ENCODE peak calls at places on chromosomes 11 and 22, in six cellular contexts. F, X, R, S, J and P are unnamed samples.

GRCh38 chr22:48605856-48606255 is 1221.8 kb downstream of the BRD1 start:
- DNase-seq in F (no peak), X (no peak), J (no peak), S (no peak), R (no peak), P (no peak)

GRCh38 chr11:673866-674265 is 21.2 kb downstream of the DEAF1 start:
- DNase-seq in R (no peak), X (no peak), F (no peak), S (no peak), J (no peak), P (no peak)

GRCh38 chr22:46320716-46321386 is 14.7 kb upstream of the TRMU start:
- DNase-seq in F (no peak), R (no peak), S (no peak), X (no peak), J (no peak), P (no peak)

GRCh38 chr11:132242662-132243061 is 872.2 kb downstream of the NTM start:
- DNase-seq in J (no peak), S (no peak), F (no peak), X (no peak), R (no peak), P (no peak)

GRCh38 chr11:43856988-43857387 is 23.6 kb upstream of the ALKBH3 start:
- DNase-seq in S (peak; percentile 19), F (no peak), J (no peak), R (no peak), X (no peak), P (no peak)

GRCh38 chr22:25100972-25101371 is 98.7 kb upstream of the CRYBB3 start:
- DNase-seq in X (no peak), F (no peak), J (no peak), S (no peak), R (no peak), P (no peak)

GRCh38 chr11:73951797-73952196 is 971 bp downstream of the DNAJB13 start:
- DNase-seq in F (no peak), X (no peak), S (no peak), R (no peak), J (peak; percentile 74), P (no peak)

GRCh38 chr22:20422271-20422958 is 15.2 kb downstream of the SCARF2 start:
- DNase-seq in J (no peak), X (peak; percentile 16), R (peak; percentile 43), S (no peak), F (no peak), P (no peak)

GRCh38 chr11:69391192-69392103 is 90.0 kb upstream of the LINC01488 start:
- DNase-seq in X (no peak), R (no peak), J (no peak), F (no peak), S (no peak), P (no peak)

GRCh38 chr11:75532200-75532972 is 6.6 kb upstream of the GDPD5 start:
- DNase-seq in J (peak; percentile 70), X (peak; percentile 69), S (peak; percentile 51), R (peak; percentile 75), F (peak; percentile 63), P (peak; percentile 76)

GRCh38 chr22:45094826-45095225 is 68.9 kb upstream of the NUP50 start:
- DNase-seq in R (no peak), J (no peak), X (no peak), S (no peak), F (no peak), P (no peak)

GRCh38 chr11:113016905-113017304 is 55.7 kb downstream of the NCAM1 start:
- DNase-seq in J (no peak), X (no peak), S (no peak), R (no peak), F (no peak), P (no peak)

GRCh38 chr22:43183496-43184263 is 3.3 kb downstream of the TTLL12 start:
- DNase-seq in S (peak; percentile 34), F (peak; percentile 47), X (no peak), J (no peak), R (no peak), P (no peak)

GRCh38 chr11:130932086-130932712 is 15.9 kb upstream of the SNX19 start:
- DNase-seq in S (no peak), F (no peak), X (no peak), J (no peak), R (no peak), P (no peak)

GRCh38 chr22:36385491-36386350 is 2.0 kb downstream of the MYH9 start:
- DNase-seq in R (peak; percentile 78), S (no peak), J (no peak), F (no peak), X (no peak), P (peak; percentile 98)

GRCh38 chr11:71252782-71253730 is 679 bp upstream of the SHANK2 start:
- DNase-seq in X (no peak), R (peak; percentile 63), S (peak; percentile 41), J (no peak), F (no peak), P (peak; percentile 95)

GRCh38 chr22:24806663-24807001 is 621 bp downstream of the SGSM1 start:
- DNase-seq in X (no peak), R (peak; percentile 48), F (peak; percentile 54), J (no peak), S (no peak), P (no peak)

GRCh38 chr22:48630444-48630777 is 1197.3 kb downstream of the BRD1 start:
- DNase-seq in J (no peak), S (no peak), X (no peak), R (no peak), F (no peak), P (no peak)

GRCh38 chr22:45418770-45419138 is 5.3 kb downstream of the RIBC2 start:
- DNase-seq in S (no peak), R (no peak), J (no peak), F (no peak), X (no peak), P (no peak)

GRCh38 chr11:94866231-94866827 is 98.2 kb downstream of the AMOTL1 start:
- DNase-seq in X (no peak), J (no peak), R (no peak), F (no peak), S (no peak), P (no peak)

GRCh38 chr11:126370016-126370415 is 14.5 kb downstream of the ST3GAL4 start:
- DNase-seq in X (no peak), J (no peak), F (no peak), R (no peak), S (no peak), P (peak; percentile 10)

GRCh38 chr11:44593194-44593593 is 27.7 kb downstream of the CD82 start:
- DNase-seq in X (no peak), R (no peak), J (no peak), F (no peak), S (no peak), P (no peak)

GRCh38 chr11:8477680-8478079 is 116.3 kb downstream of the STK33 start:
- DNase-seq in J (no peak), R (no peak), S (no peak), X (no peak), F (no peak), P (no peak)

GRCh38 chr11:12864316-12865156 is 144.6 kb upstream of the RASSF10 start:
- DNase-seq in J (peak; percentile 84), F (no peak), S (peak; percentile 88), R (no peak), X (no peak), P (peak; percentile 67)

GRCh38 chr22:17307566-17307965 is 61.7 kb upstream of the CECR2 start:
- DNase-seq in S (no peak), X (no peak), R (no peak), F (no peak), J (no peak), P (no peak)